ENCODE peak calls at places on chromosomes 13 and 19, in seven cellular contexts. M, Q, N, K, S, R and Z are unnamed samples.

GRCh38 chr13:40102854-40103253 is 447.4 kb downstream of the COG6 start:
- DNase-seq in K (peak; percentile 64), Q (no peak), M (peak; percentile 53), N (no peak), S (no peak), R (no peak), Z (peak; percentile 29)

GRCh38 chr13:107743983-107744382 is 471.4 kb downstream of the LIG4 start:
- DNase-seq in N (no peak), Q (no peak), M (peak; percentile 72), K (peak; percentile 26), R (no peak), S (no peak), Z (peak; percentile 43)

GRCh38 chr13:46613409-46614049 is 60.6 kb downstream of the LRCH1 start:
- DNase-seq in M (peak; percentile 69), Q (no peak), N (no peak), S (no peak), R (no peak), K (no peak), Z (no peak)

GRCh38 chr19:46904114-46905060 is 43.6 kb downstream of the ARHGAP35 start:
- DNase-seq in R (no peak), N (no peak), M (peak; percentile 90), S (no peak), Q (peak; percentile 41), K (peak; percentile 38), Z (peak; percentile 95)

GRCh38 chr13:26971990-26972888 is 199.4 kb downstream of the USP12 start:
- DNase-seq in R (no peak), S (no peak), Q (no peak), K (peak; percentile 68), M (no peak), N (peak; percentile 15), Z (no peak)

GRCh38 chr13:31101511-31102170 is 60.1 kb downstream of the HSPH1 start:
- DNase-seq in R (peak; percentile 58), Q (peak; percentile 45), N (no peak), S (no peak), K (no peak), M (no peak), Z (peak; percentile 35)

GRCh38 chr19:789473-790052 is 7.7 kb upstream of the PTBP1 start:
- DNase-seq in S (no peak), Q (peak; percentile 67), R (peak; percentile 80), K (no peak), N (no peak), M (peak; percentile 66), Z (peak; percentile 35)

GRCh38 chr19:44258835-44259413 is 762 bp upstream of the ZNF233 start:
- DNase-seq in R (no peak), N (no peak), S (no peak), M (no peak), K (no peak), Q (no peak), Z (no peak)

GRCh38 chr13:94239135-94239534 is 240.3 kb downstream of the DCT start:
- DNase-seq in Q (no peak), K (no peak), R (no peak), M (peak; percentile 46), S (no peak), N (no peak), Z (peak; percentile 73)

GRCh38 chr13:76522083-76522755 is 364.0 kb downstream of the KCTD12 start:
- DNase-seq in K (peak; percentile 32), N (no peak), Q (no peak), R (no peak), M (peak; percentile 86), S (no peak), Z (peak; percentile 24)

GRCh38 chr19:5932146-5932545 is 18.1 kb downstream of the CAPS start:
- DNase-seq in N (no peak), M (no peak), K (no peak), S (no peak), R (no peak), Q (no peak), Z (no peak)

GRCh38 chr13:49110122-49110831 is 109.9 kb upstream of the MLNR start:
- DNase-seq in K (peak; percentile 94), M (peak; percentile 90), S (peak; percentile 85), Q (peak; percentile 84), N (no peak), R (peak; percentile 83), Z (peak; percentile 89)

GRCh38 chr13:51370116-51370515 is 30.6 kb downstream of the SERPINE3 start:
- DNase-seq in S (no peak), R (no peak), N (no peak), Q (no peak), M (peak; percentile 80), K (peak; percentile 18), Z (peak; percentile 59)

GRCh38 chr13:60620611-60621395 is 223.8 kb downstream of the TDRD3 start:
- DNase-seq in N (no peak), M (no peak), S (no peak), K (no peak), Q (no peak), R (no peak), Z (peak; percentile 40)

GRCh38 chr13:94516456-94516855 is 37.0 kb upstream of the DCT start:
- DNase-seq in S (no peak), K (no peak), M (no peak), Q (no peak), N (no peak), R (no peak), Z (no peak)

GRCh38 chr13:19154843-19155242 is 26.8 kb downstream of the TUBA3C start:
- DNase-seq in S (no peak), K (no peak), M (no peak), N (no peak), R (no peak), Q (no peak), Z (no peak)

GRCh38 chr19:35040826-35041547 is 534 bp upstream of the HPN start:
- DNase-seq in R (peak; percentile 93), Q (peak; percentile 94), M (peak; percentile 61), S (peak; percentile 92), N (no peak), K (peak; percentile 89), Z (no peak)

GRCh38 chr13:70385852-70386251 is 277.6 kb upstream of the KLHL1 start:
- DNase-seq in K (no peak), S (no peak), M (no peak), R (no peak), Q (no peak), N (no peak), Z (no peak)

GRCh38 chr13:95536629-95537241 is 15.8 kb upstream of the CLDN10 start:
- DNase-seq in Q (no peak), R (no peak), N (no peak), S (no peak), M (peak; percentile 37), K (peak; percentile 43), Z (peak; percentile 34)

GRCh38 chr13:46961719-46962118 is 64.9 kb upstream of the HTR2A start:
- DNase-seq in M (peak; percentile 76), Q (no peak), S (no peak), K (peak; percentile 40), R (no peak), N (no peak), Z (peak; percentile 83)

GRCh38 chr13:31204592-31204991 is 4.8 kb downstream of the B3GLCT start:
- DNase-seq in S (no peak), M (peak; percentile 48), K (peak; percentile 35), N (no peak), R (no peak), Q (no peak), Z (peak; percentile 61)

GRCh38 chr19:54418030-54418929 is 3.0 kb downstream of the TTYH1 start:
- DNase-seq in M (peak; percentile 23), S (no peak), N (no peak), R (no peak), K (no peak), Q (no peak), Z (peak; percentile 36)

DNA sequence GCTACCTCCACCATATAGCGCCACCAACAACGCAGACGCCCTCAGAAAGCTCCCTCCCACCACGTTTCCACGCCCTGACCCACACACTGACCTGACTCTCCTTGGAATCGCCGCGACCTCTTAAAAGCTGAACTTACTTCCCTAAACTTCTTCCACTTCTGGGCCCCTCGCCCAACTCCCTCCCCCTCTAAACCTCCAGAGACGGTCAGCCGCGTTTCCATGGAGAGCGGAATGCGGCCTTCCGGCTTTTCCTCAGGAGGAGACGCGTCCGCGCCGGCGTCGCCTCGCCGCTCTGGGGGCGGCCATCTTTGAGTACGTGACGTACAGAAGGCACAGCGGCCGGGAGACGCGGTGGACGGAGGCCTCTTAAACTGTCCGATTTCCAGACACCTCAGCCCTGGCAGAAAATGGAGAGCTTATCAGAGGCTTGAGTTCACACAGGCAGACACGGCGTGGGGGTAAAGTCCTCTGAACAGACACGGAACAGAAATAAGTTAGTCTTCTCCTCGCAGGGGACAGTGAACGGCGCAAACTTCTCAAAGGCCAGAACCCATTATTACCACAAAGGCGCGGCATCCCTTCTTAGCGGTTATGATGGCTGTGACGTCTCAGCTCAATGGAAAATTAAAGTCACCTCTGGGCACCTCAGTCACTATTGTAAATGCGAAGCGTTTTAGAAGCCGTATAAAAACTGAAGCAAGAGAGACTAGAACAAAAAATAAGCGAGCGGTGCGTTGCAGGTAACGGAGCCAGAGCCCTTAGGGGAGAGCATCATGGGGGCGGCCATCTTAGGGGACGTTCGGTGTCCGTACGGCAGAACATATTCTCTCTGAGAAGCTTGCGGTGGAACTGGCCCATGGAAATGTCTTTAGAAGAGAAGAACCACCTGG is at the start of gene ZNF432:
- DNase-seq in N (peak; percentile 93), R (peak; percentile 95), S (peak; percentile 89), K (peak; percentile 96), M (peak; percentile 98), Q (peak; percentile 96), Z (peak; percentile 93)
- H3K4me3 ChIP-seq in N (peak within 1 kb of the TSS; percentile 86), R (peak within 1 kb of the TSS; percentile 74), S (peak within 1 kb of the TSS; percentile 66), K (peak within 1 kb of the TSS; percentile 80), M (peak within 1 kb of the TSS; percentile 76), Q (peak within 1 kb of the TSS; percentile 59), Z (peak within 1 kb of the TSS; percentile 85)

GRCh38 chr19:13103961-13104847 is 1.5 kb upstream of the LYL1 start:
- DNase-seq in K (no peak), Q (peak; percentile 85), N (no peak), R (peak; percentile 88), M (no peak), S (no peak), Z (no peak)

GRCh38 chr19:13101590-13102415 is 855 bp downstream of the LYL1 start:
- DNase-seq in Q (no peak), S (no peak), M (no peak), N (no peak), K (no peak), R (no peak), Z (no peak)

GRCh38 chr19:13102416-13102665 is 317 bp downstream of the LYL1 start:
- DNase-seq in K (no peak), Q (no peak), N (no peak), M (no peak), S (no peak), R (no peak), Z (peak; percentile 40)

GRCh38 chr19:13103585-13103923 is 896 bp upstream of the LYL1 start:
- DNase-seq in K (no peak), S (no peak), N (no peak), Q (no peak), M (no peak), R (no peak), Z (no peak)

GRCh38 chr19:13102666-13103584 is at the start of gene LYL1:
- DNase-seq in R (peak; percentile 93), K (peak; percentile 82), M (peak; percentile 67), S (peak; percentile 43), Q (peak; percentile 91), N (no peak), Z (no peak)
- TF ChIP-seq CTCF in R (no peak), K (no peak), M (no peak), S (no peak), Q (no peak), N (no peak), Z (no peak)

GRCh38 chr13:99986751-99987150 is 5.2 kb downstream of the ZIC2 start:
- DNase-seq in S (no peak), N (no peak), R (no peak), Q (no peak), K (no peak), M (no peak), Z (no peak)
- H3K4me3 ChIP-seq in S (no peak overlapping the region), N (peak overlapping the region; percentile 72), R (no peak overlapping the region), Q (no peak overlapping the region), K (no peak overlapping the region), M (no peak overlapping the region), Z (no peak overlapping the region)

GRCh38 chr19:49570997-49571676 is 9.2 kb downstream of the NOSIP start:
- DNase-seq in M (no peak), K (peak; percentile 43), N (no peak), Q (no peak), S (no peak), R (no peak), Z (no peak)
- TF ChIP-seq CTCF in M (no peak), K (peak; percentile 35), N (peak; percentile 33), Q (no peak), S (no peak), R (no peak), Z (no peak)